ENCODE peak calls at places on chromosomes 7 and 10, in six cellular contexts. C is IMR-90, E is H9, P is trophoblast cell, Y is neuronal stem cell, L is mesendoderm. O is an unnamed sample.

GRCh38 chr10:106078796-106079576 is 1085.5 kb downstream of the SORCS1 start:
- DNase-seq in L (peak; percentile 19), Y (no peak), C (no peak), P (no peak), E (no peak), O (no peak)

GRCh38 chr7:70406419-70407189 is 725.3 kb upstream of the GALNT17 start:
- DNase-seq in P (no peak), L (no peak), E (no peak), Y (no peak), C (no peak), O (no peak)

GRCh38 chr10:109961181-109962001 is 38.1 kb upstream of the XPNPEP1 start:
- DNase-seq in L (peak; percentile 82), Y (no peak), P (no peak), C (peak; percentile 69), E (no peak), O (peak; percentile 20)

GRCh38 chr7:137142376-137142775 is 201.2 kb downstream of the PTN start:
- DNase-seq in Y (no peak), C (peak; percentile 58), L (no peak), P (no peak), E (no peak), O (no peak)

GRCh38 chr7:120554960-120555571 is 282.1 kb downstream of the KCND2 start:
- DNase-seq in L (peak; percentile 71), Y (peak; percentile 45), C (peak; percentile 47), P (peak; percentile 54), E (peak; percentile 39), O (peak; percentile 68)

GRCh38 chr7:90988996-90989765 is 275.1 kb upstream of the FZD1 start:
- DNase-seq in P (no peak), C (no peak), E (no peak), Y (no peak), L (no peak), O (no peak)

GRCh38 chr10:104029528-104029875 is 56.2 kb downstream of the COL17A1 start:
- DNase-seq in C (peak; percentile 63), E (no peak), P (no peak), L (no peak), Y (no peak), O (no peak)

GRCh38 chr10:98444314-98445006 is 2.3 kb downstream of the HPS1 start:
- DNase-seq in Y (no peak), C (no peak), P (peak; percentile 83), E (no peak), L (no peak), O (no peak)

GRCh38 chr10:1600861-1601260 is 136.5 kb downstream of the ADARB2 start:
- DNase-seq in Y (no peak), L (no peak), E (no peak), C (no peak), P (no peak), O (no peak)

GRCh38 chr10:19654576-19654975 is 161.7 kb upstream of the PLXDC2 start:
- DNase-seq in C (peak; percentile 87), E (no peak), Y (no peak), P (peak; percentile 30), L (no peak), O (peak; percentile 78)

GRCh38 chr7:96739609-96740008 is 30.0 kb upstream of the SEM1 start:
- DNase-seq in Y (no peak), E (peak; percentile 36), C (no peak), L (peak; percentile 65), P (no peak), O (no peak)

GRCh38 chr10:44976352-44977198 is 2.0 kb downstream of the DEPP1 start:
- DNase-seq in P (no peak), L (no peak), C (no peak), Y (no peak), E (no peak), O (no peak)

GRCh38 chr10:44975487-44976331 is 2.9 kb downstream of the DEPP1 start:
- DNase-seq in L (peak; percentile 90), C (peak; percentile 76), E (peak; percentile 59), Y (no peak), P (no peak), O (peak; percentile 85)

GRCh38 chr10:44974082-44974627 is 4.5 kb downstream of the DEPP1 start:
- DNase-seq in E (no peak), Y (no peak), C (no peak), L (no peak), P (no peak), O (no peak)

GRCh38 chr10:44973323-44974081 is 5.1 kb downstream of the DEPP1 start:
- DNase-seq in L (peak; percentile 49), E (peak; percentile 50), P (no peak), C (no peak), Y (no peak), O (no peak)

DNA sequence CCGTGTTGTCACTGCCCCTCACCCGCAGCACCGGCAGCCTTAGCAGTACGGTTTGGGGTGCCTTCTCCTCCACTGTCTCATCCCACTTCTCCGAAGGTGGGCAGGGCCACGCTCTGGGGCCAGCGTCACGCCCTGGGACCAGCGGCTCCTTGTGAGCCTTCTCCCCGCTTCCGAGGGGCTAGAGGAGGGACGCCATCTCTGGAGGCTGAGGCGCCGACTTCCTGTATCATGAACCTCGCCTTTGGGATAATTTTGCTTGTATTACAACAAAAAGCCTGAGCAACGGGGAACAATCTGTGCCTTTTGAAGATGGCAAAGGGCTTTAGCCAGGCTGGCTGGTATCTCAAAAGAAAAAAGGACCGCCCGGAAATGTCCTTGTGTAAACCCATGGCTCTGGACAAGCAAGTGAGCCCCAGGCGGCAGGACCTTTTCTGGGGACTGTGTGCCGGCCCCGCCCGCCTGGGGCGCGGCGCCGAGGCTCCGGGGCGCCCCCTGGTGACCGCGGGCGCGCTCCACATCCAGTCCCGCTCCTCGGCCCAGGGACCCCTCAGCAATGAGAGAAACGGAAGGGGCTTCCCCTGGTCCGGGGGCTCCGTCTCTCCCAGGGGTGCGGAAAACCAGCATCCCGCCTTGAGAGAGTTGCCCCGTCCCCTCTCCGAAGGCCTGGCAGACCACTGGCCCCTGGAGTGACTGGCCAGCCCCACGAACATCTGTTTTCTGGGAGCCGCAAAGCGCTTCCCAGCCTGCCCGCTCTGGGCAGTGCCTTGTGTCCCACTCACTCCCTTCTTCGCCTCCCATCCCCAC is 3.8 kb downstream of the DEPP1 start:
- DNase-seq in E (peak; percentile 76), P (peak; percentile 51), C (no peak), Y (peak; percentile 66), L (peak; percentile 78), O (peak; percentile 64)
- H4K8ac ChIP-seq in E (no peak overlapping the region), P (peak overlapping the region; percentile 90), C (peak overlapping the region; percentile 99), Y (no peak overlapping the region), L (no peak overlapping the region), O (peak overlapping the region; percentile 99)

DNA sequence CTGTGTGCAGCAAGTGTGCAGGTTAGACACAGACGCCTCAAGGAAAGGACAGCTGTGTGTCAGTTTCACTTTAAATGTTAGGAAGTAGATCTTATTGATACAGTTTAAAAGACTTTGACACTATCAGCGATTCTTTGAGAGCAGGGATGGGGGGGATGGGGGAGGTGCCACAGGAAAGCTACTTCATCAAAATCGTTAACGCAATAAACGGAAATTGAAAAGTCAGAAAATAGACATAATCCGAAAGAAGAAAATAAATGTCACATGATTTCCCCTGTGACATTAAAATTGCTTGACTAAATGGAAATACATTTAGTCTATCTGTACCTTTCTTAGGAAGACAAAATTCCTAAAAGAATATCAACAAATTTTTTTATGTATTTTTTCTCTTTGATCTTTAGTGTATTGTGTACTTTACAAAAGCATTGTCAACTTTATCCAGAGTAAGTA is 476 bp upstream of the ZNF33B start:
- DNase-seq in P (no peak), Y (no peak), E (no peak), C (no peak), L (no peak), O (no peak)
- H4K8ac ChIP-seq in P (peak overlapping the region; percentile 88), Y (no peak overlapping the region), E (no peak overlapping the region), C (peak overlapping the region; percentile 99), L (no peak overlapping the region), O (peak overlapping the region; percentile 99)

GRCh38 chr7:47299496-47299895 is 282.4 kb downstream of the TNS3 start:
- DNase-seq in P (no peak), Y (no peak), C (no peak), L (no peak), E (no peak), O (no peak)
- H4K8ac ChIP-seq in P (no peak overlapping the region), Y (no peak overlapping the region), C (no peak overlapping the region), L (no peak overlapping the region), E (no peak overlapping the region), O (no peak overlapping the region)

GRCh38 chr7:100434297-100435144 is 1.8 kb downstream of the PPP1R35 start:
- DNase-seq in Y (no peak), L (no peak), E (no peak), C (no peak), P (no peak), O (no peak)

GRCh38 chr7:100433592-100434296 is 2.6 kb downstream of the PPP1R35 start:
- DNase-seq in P (no peak), E (no peak), C (no peak), L (no peak), Y (no peak), O (no peak)

GRCh38 chr7:100435401-100436304 is 644 bp downstream of the PPP1R35 start:
- DNase-seq in C (no peak), L (peak; percentile 54), P (peak; percentile 40), Y (no peak), E (peak; percentile 45), O (peak; percentile 33)

GRCh38 chr7:100438172-100438571 is 1.9 kb upstream of the PPP1R35 start:
- DNase-seq in Y (no peak), L (no peak), P (no peak), E (no peak), C (no peak), O (no peak)

GRCh38 chr7:100437150-100438100 is 1.1 kb upstream of the PPP1R35 start:
- DNase-seq in P (no peak), C (no peak), L (no peak), Y (no peak), E (no peak), O (no peak)
- H4K8ac ChIP-seq in P (peak overlapping the region; percentile 71), C (peak overlapping the region; percentile 74), L (no peak overlapping the region), Y (no peak overlapping the region), E (no peak overlapping the region), O (peak overlapping the region; percentile 29)

O was measured in mesenchymal stem cell.